ENCODE peak calls at places on chromosomes 6 and 20, in ten cellular contexts. One of them, this sample, is unnamed.

GRCh38 chr6:14618759-14619418 is 501.3 kb downstream of the CD83 start:
- DNase-seq in esophagus squamous epithelium: no peak
- DNase-seq in HepG2: no peak
- DNase-seq in K562: peak; percentile 87
- DNase-seq in stomach: no peak
- DNase-seq in endothelial cell of umbilical vein: no peak
- DNase-seq in sigmoid colon: no peak
- DNase-seq in body of pancreas: no peak
- DNase-seq in H1: no peak
- DNase-seq in ovary: no peak
- DNase-seq in this sample: no peak

GRCh38 chr20:8156603-8157079 is 24.6 kb downstream of the PLCB1 start:
- DNase-seq in esophagus squamous epithelium: no peak
- DNase-seq in HepG2: peak; percentile 90
- DNase-seq in K562: no peak
- DNase-seq in stomach: no peak
- DNase-seq in endothelial cell of umbilical vein: peak; percentile 64
- DNase-seq in sigmoid colon: no peak
- DNase-seq in body of pancreas: no peak
- DNase-seq in H1: no peak
- DNase-seq in ovary: no peak
- DNase-seq in this sample: no peak

GRCh38 chr6:11833626-11834592 is 55.3 kb upstream of the ADTRP start:
- DNase-seq in esophagus squamous epithelium: no peak
- DNase-seq in HepG2: no peak
- DNase-seq in K562: peak; percentile 84
- DNase-seq in stomach: peak; percentile 49
- DNase-seq in endothelial cell of umbilical vein: no peak
- DNase-seq in sigmoid colon: no peak
- DNase-seq in body of pancreas: peak; percentile 78
- DNase-seq in H1: no peak
- DNase-seq in ovary: no peak
- DNase-seq in this sample: no peak

GRCh38 chr6:151494235-151494950 is 576 bp downstream of the CCDC170 start:
- DNase-seq in esophagus squamous epithelium: no peak
- DNase-seq in HepG2: peak; percentile 57
- DNase-seq in K562: no peak
- DNase-seq in stomach: peak; percentile 43
- DNase-seq in endothelial cell of umbilical vein: peak; percentile 70
- DNase-seq in sigmoid colon: no peak
- DNase-seq in body of pancreas: peak; percentile 61
- DNase-seq in H1: no peak
- DNase-seq in ovary: peak; percentile 86
- DNase-seq in this sample: peak; percentile 48

GRCh38 chr20:15214051-15214450 is 876.6 kb upstream of the FLRT3 start:
- DNase-seq in esophagus squamous epithelium: no peak
- DNase-seq in HepG2: no peak
- DNase-seq in K562: no peak
- DNase-seq in stomach: no peak
- DNase-seq in endothelial cell of umbilical vein: no peak
- DNase-seq in sigmoid colon: no peak
- DNase-seq in body of pancreas: no peak
- DNase-seq in H1: no peak
- DNase-seq in ovary: no peak
- DNase-seq in this sample: no peak

GRCh38 chr6:131995924-131996323 is 44.8 kb upstream of the CCN2 start:
- DNase-seq in esophagus squamous epithelium: no peak
- DNase-seq in HepG2: no peak
- DNase-seq in K562: no peak
- DNase-seq in stomach: no peak
- DNase-seq in endothelial cell of umbilical vein: peak; percentile 88
- DNase-seq in sigmoid colon: no peak
- DNase-seq in body of pancreas: no peak
- DNase-seq in H1: no peak
- DNase-seq in ovary: no peak
- DNase-seq in this sample: no peak

GRCh38 chr6:679282-679681 is 13.7 kb downstream of the EXOC2 start:
- DNase-seq in esophagus squamous epithelium: no peak
- DNase-seq in HepG2: no peak
- DNase-seq in K562: no peak
- DNase-seq in stomach: no peak
- DNase-seq in endothelial cell of umbilical vein: no peak
- DNase-seq in sigmoid colon: no peak
- DNase-seq in body of pancreas: no peak
- DNase-seq in H1: no peak
- DNase-seq in ovary: no peak
- DNase-seq in this sample: no peak

GRCh38 chr20:34705383-34706021 is 1.4 kb downstream of the TP53INP2 start:
- DNase-seq in esophagus squamous epithelium: no peak
- DNase-seq in HepG2: peak; percentile 73
- DNase-seq in K562: peak; percentile 65
- DNase-seq in stomach: peak; percentile 59
- DNase-seq in endothelial cell of umbilical vein: peak; percentile 58
- DNase-seq in sigmoid colon: no peak
- DNase-seq in body of pancreas: peak; percentile 40
- DNase-seq in H1: no peak
- DNase-seq in ovary: no peak
- DNase-seq in this sample: no peak

GRCh38 chr20:49713779-49714712 is at the start of gene B4GALT5:
- DNase-seq in esophagus squamous epithelium: no peak
- DNase-seq in HepG2: peak; percentile 66
- DNase-seq in K562: peak; percentile 88
- DNase-seq in stomach: peak; percentile 73
- DNase-seq in endothelial cell of umbilical vein: peak; percentile 78
- DNase-seq in sigmoid colon: peak; percentile 82
- DNase-seq in body of pancreas: peak; percentile 64
- DNase-seq in H1: peak; percentile 82
- DNase-seq in ovary: peak; percentile 85
- DNase-seq in this sample: peak; percentile 73
- TF ChIP-seq POLR2A in esophagus squamous epithelium: no peak
- TF ChIP-seq POLR2A in HepG2: peak; percentile 81
- TF ChIP-seq POLR2A in K562: peak; percentile 28
- TF ChIP-seq POLR2A in stomach: no peak
- TF ChIP-seq POLR2A in endothelial cell of umbilical vein: peak; percentile 46
- TF ChIP-seq POLR2A in sigmoid colon: no peak
- TF ChIP-seq POLR2A in body of pancreas: peak; percentile 15
- TF ChIP-seq POLR2A in H1: no peak
- TF ChIP-seq POLR2A in ovary: no peak
- TF ChIP-seq POLR2A in this sample: peak; percentile 51

GRCh38 chr20:32153771-32154170 is 44.3 kb downstream of the TM9SF4 start:
- DNase-seq in esophagus squamous epithelium: no peak
- DNase-seq in HepG2: no peak
- DNase-seq in K562: no peak
- DNase-seq in stomach: no peak
- DNase-seq in endothelial cell of umbilical vein: no peak
- DNase-seq in sigmoid colon: peak; percentile 17
- DNase-seq in body of pancreas: no peak
- DNase-seq in H1: no peak
- DNase-seq in ovary: peak; percentile 10
- DNase-seq in this sample: no peak

GRCh38 chr20:32153156-32153665 is 43.7 kb downstream of the TM9SF4 start:
- DNase-seq in esophagus squamous epithelium: no peak
- DNase-seq in HepG2: no peak
- DNase-seq in K562: no peak
- DNase-seq in stomach: no peak
- DNase-seq in endothelial cell of umbilical vein: no peak
- DNase-seq in sigmoid colon: peak; percentile 24
- DNase-seq in body of pancreas: no peak
- DNase-seq in H1: no peak
- DNase-seq in ovary: peak; percentile 12
- DNase-seq in this sample: no peak

GRCh38 chr20:32152421-32153155 is 43.1 kb downstream of the TM9SF4 start:
- DNase-seq in esophagus squamous epithelium: no peak
- DNase-seq in HepG2: peak; percentile 88
- DNase-seq in K562: no peak
- DNase-seq in stomach: no peak
- DNase-seq in endothelial cell of umbilical vein: peak; percentile 52
- DNase-seq in sigmoid colon: peak; percentile 37
- DNase-seq in body of pancreas: no peak
- DNase-seq in H1: no peak
- DNase-seq in ovary: peak; percentile 19
- DNase-seq in this sample: no peak

GRCh38 chr20:32150291-32150848 is 40.9 kb downstream of the TM9SF4 start:
- DNase-seq in esophagus squamous epithelium: no peak
- DNase-seq in HepG2: no peak
- DNase-seq in K562: no peak
- DNase-seq in stomach: no peak
- DNase-seq in endothelial cell of umbilical vein: no peak
- DNase-seq in sigmoid colon: peak; percentile 50
- DNase-seq in body of pancreas: no peak
- DNase-seq in H1: no peak
- DNase-seq in ovary: no peak
- DNase-seq in this sample: no peak

DNA sequence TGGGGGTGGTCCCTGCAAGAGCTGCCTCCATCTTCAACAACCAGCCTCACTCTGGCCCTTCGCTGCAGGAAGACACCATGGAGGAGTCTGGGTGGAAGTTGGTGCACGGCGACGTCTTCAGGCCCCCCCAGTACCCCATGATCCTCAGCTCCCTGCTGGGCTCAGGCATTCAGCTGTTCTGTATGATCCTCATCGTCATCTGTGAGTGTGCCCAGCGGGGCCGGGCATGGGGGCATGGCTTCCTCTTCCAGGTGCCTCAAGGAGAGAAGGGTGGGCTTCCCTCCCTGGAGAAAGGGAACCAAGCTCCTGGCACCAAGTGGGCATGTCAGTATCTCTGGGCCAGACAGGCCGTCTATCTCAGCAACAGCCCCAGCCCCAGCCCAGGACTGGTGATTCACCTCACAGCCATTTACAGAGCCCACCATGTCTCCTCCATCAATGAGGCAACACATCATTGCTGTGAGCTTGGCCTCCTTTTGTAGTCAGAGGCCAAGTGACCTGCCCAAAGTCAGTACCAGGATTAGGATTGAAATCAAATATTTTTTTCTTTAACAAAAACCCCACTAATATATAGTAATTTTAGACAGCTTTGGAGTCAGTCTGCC is 40.2 kb downstream of the TM9SF4 start:
- DNase-seq in esophagus squamous epithelium: no peak
- DNase-seq in HepG2: no peak
- DNase-seq in K562: no peak
- DNase-seq in stomach: no peak
- DNase-seq in endothelial cell of umbilical vein: no peak
- DNase-seq in sigmoid colon: peak; percentile 46
- DNase-seq in body of pancreas: no peak
- DNase-seq in H1: no peak
- DNase-seq in ovary: no peak
- DNase-seq in this sample: no peak
- TF ChIP-seq POLR2A in esophagus squamous epithelium: no peak
- TF ChIP-seq POLR2A in HepG2: no peak
- TF ChIP-seq POLR2A in K562: no peak
- TF ChIP-seq POLR2A in stomach: no peak
- TF ChIP-seq POLR2A in endothelial cell of umbilical vein: no peak
- TF ChIP-seq POLR2A in sigmoid colon: no peak
- TF ChIP-seq POLR2A in body of pancreas: no peak
- TF ChIP-seq POLR2A in H1: no peak
- TF ChIP-seq POLR2A in ovary: no peak
- TF ChIP-seq POLR2A in this sample: no peak

GRCh38 chr6:158229823-158230222 is 61.7 kb downstream of the GTF2H5 start:
- DNase-seq in esophagus squamous epithelium: no peak
- DNase-seq in HepG2: no peak
- DNase-seq in K562: no peak
- DNase-seq in stomach: no peak
- DNase-seq in endothelial cell of umbilical vein: no peak
- DNase-seq in sigmoid colon: no peak
- DNase-seq in body of pancreas: no peak
- DNase-seq in H1: no peak
- DNase-seq in ovary: no peak
- DNase-seq in this sample: no peak

GRCh38 chr6:158233214-158233795 is 65.2 kb downstream of the GTF2H5 start:
- DNase-seq in esophagus squamous epithelium: no peak
- DNase-seq in HepG2: peak; percentile 49
- DNase-seq in K562: peak; percentile 31
- DNase-seq in stomach: no peak
- DNase-seq in endothelial cell of umbilical vein: peak; percentile 14
- DNase-seq in sigmoid colon: no peak
- DNase-seq in body of pancreas: no peak
- DNase-seq in H1: no peak
- DNase-seq in ovary: no peak
- DNase-seq in this sample: no peak

GRCh38 chr6:158230967-158231550 is 62.9 kb downstream of the GTF2H5 start:
- DNase-seq in esophagus squamous epithelium: no peak
- DNase-seq in HepG2: no peak
- DNase-seq in K562: no peak
- DNase-seq in stomach: no peak
- DNase-seq in endothelial cell of umbilical vein: no peak
- DNase-seq in sigmoid colon: no peak
- DNase-seq in body of pancreas: no peak
- DNase-seq in H1: no peak
- DNase-seq in ovary: no peak
- DNase-seq in this sample: no peak

GRCh38 chr6:158232445-158233213 is 64.5 kb downstream of the GTF2H5 start:
- DNase-seq in esophagus squamous epithelium: peak; percentile 3
- DNase-seq in HepG2: peak; percentile 42
- DNase-seq in K562: peak; percentile 71
- DNase-seq in stomach: peak; percentile 52
- DNase-seq in endothelial cell of umbilical vein: peak; percentile 60
- DNase-seq in sigmoid colon: peak; percentile 80
- DNase-seq in body of pancreas: peak; percentile 73
- DNase-seq in H1: no peak
- DNase-seq in ovary: peak; percentile 69
- DNase-seq in this sample: peak; percentile 51

DNA sequence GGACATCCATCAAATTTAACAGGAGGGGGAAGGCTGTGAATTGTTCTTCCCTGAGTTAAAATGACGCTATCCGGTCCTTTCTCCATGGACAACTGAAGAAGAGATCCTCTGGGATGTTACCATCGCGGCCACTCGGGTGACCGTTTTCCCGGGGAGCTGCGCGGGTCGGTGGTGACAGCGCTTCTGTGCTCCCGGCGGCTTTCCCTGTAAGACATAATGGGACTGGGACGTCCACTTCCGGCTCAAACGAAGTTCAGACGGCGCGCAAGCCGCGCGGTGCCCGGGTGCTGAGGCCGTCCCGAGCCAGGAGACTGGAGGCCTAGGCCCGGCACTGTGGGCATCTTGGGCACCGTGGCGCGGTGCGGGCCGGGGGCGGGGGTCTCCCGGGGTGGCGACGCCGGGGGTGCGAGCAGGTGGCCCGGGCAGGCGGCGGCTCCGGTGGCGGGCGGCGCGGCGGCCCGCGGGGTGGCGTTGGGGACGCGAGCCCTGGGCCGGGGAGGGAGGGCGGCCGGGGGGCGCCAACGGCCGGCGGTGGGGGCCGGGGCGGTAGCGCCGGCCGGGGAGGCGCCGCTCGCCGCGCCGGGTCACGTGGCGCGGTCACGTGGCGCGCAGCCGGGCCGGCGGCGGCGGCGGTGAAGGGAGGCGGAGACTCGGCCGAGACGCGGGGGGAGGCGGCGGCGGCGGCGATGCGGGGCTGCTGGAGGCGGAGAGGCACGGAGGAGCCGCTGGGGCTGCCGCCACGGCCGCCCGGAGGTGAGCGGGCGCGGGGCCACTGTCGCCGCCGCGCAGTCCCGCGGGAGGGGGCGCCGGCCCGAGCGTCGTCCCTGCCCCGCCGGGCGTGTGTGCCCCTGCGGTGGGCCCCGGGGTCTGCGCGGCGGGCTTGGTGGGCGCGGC is 63.6 kb downstream of the GTF2H5 start:
- DNase-seq in esophagus squamous epithelium: peak; percentile 12
- DNase-seq in HepG2: peak; percentile 74
- DNase-seq in K562: peak; percentile 94
- DNase-seq in stomach: peak; percentile 78
- DNase-seq in endothelial cell of umbilical vein: peak; percentile 53
- DNase-seq in sigmoid colon: peak; percentile 84
- DNase-seq in body of pancreas: peak; percentile 73
- DNase-seq in H1: no peak
- DNase-seq in ovary: peak; percentile 82
- DNase-seq in this sample: peak; percentile 57
- TF ChIP-seq POLR2A in esophagus squamous epithelium: no peak
- TF ChIP-seq POLR2A in HepG2: peak; percentile 52
- TF ChIP-seq POLR2A in K562: peak; percentile 62
- TF ChIP-seq POLR2A in stomach: no peak
- TF ChIP-seq POLR2A in endothelial cell of umbilical vein: no peak
- TF ChIP-seq POLR2A in sigmoid colon: no peak
- TF ChIP-seq POLR2A in body of pancreas: peak; percentile 71
- TF ChIP-seq POLR2A in H1: no peak
- TF ChIP-seq POLR2A in ovary: peak; percentile 13
- TF ChIP-seq POLR2A in this sample: peak; percentile 60

DNA sequence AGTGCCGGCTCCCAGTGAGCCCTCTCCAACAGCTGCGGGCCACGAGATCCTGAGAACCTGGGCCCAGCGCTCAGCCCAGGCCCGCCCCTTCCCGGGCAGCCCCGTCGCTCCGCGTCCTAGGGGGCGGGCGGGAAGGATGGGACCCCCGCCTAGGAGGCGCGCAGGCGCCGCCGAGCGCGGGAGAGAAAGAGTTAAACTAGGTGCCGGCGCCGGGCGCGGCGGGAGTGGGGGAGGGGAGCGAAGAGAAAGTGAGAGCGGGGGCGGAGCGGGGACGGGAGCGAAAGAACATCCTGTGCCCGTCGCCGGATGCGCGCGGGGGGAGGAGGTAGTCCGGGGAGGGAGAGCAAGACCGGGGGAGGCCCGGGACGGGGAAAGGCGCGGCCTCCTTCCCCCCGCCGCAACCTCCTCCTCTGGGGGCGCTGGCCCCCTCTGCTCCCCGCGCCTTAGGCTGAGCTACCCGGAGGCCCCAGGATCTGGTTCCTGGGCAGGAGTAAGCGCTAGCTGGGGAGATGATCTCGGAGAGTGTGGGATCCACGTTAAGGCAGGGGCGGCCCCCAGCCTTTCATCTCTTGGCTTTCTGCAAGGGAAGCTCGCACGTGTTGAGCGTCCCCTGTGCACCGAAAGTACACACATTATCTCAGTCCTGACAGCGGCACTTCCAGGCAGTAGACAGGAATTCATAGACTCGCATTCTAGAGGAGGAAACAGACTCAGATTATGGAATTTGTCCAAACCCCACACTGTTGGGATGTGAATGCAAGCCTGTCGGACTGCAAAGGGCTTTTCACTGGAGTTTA is 4.9 kb upstream of the ARMC12 start:
- DNase-seq in esophagus squamous epithelium: peak; percentile 84
- DNase-seq in HepG2: peak; percentile 96
- DNase-seq in K562: peak; percentile 98
- DNase-seq in stomach: peak; percentile 98
- DNase-seq in endothelial cell of umbilical vein: peak; percentile 87
- DNase-seq in sigmoid colon: peak; percentile 99
- DNase-seq in body of pancreas: peak; percentile 98
- DNase-seq in H1: no peak
- DNase-seq in ovary: peak; percentile 99
- DNase-seq in this sample: peak; percentile 98
- TF ChIP-seq POLR2A in esophagus squamous epithelium: peak; percentile 6
- TF ChIP-seq POLR2A in HepG2: no peak
- TF ChIP-seq POLR2A in K562: peak; percentile 89
- TF ChIP-seq POLR2A in stomach: peak; percentile 4
- TF ChIP-seq POLR2A in endothelial cell of umbilical vein: peak; percentile 75
- TF ChIP-seq POLR2A in sigmoid colon: peak; percentile 51
- TF ChIP-seq POLR2A in body of pancreas: peak; percentile 78
- TF ChIP-seq POLR2A in H1: no peak
- TF ChIP-seq POLR2A in ovary: peak; percentile 56
- TF ChIP-seq POLR2A in this sample: peak; percentile 48